ENCODE peak calls at places on chromosomes 11 and 22, in six cellular contexts. L, B, I, H, S and C are unnamed samples.

GRCh38 chr11:78857688-78858087 is 283.0 kb upstream of the NARS2 start:
- DNase-seq in S (no peak), B (no peak), L (no peak), I (no peak), H (no peak), C (no peak)

GRCh38 chr11:34866375-34866774 is 49.8 kb downstream of the APIP start:
- DNase-seq in L (no peak), S (no peak), B (no peak), H (no peak), I (peak; percentile 46), C (peak; percentile 51)

GRCh38 chr11:59801981-59802638 is 8.5 kb downstream of the MRPL16 start:
- DNase-seq in S (no peak), I (peak; percentile 48), B (no peak), H (no peak), L (no peak), C (no peak)

GRCh38 chr11:2357246-2357645 is 19.9 kb upstream of the CD81 start:
- DNase-seq in L (no peak), H (no peak), S (no peak), B (no peak), I (no peak), C (no peak)

GRCh38 chr11:107040447-107041444 is 22.5 kb upstream of the GUCY1A2 start:
- DNase-seq in S (no peak), H (no peak), I (no peak), L (no peak), B (no peak), C (no peak)

GRCh38 chr22:37263966-37264887 is 18.1 kb upstream of the CYTH4 start:
- DNase-seq in S (no peak), B (no peak), H (no peak), I (no peak), L (no peak), C (no peak)

GRCh38 chr22:29143848-29144785 is 61.6 kb upstream of the EMID1 start:
- DNase-seq in B (no peak), I (no peak), H (no peak), L (no peak), S (no peak), C (no peak)

GRCh38 chr11:10694481-10695239 is 1.1 kb upstream of the IRAG1 start:
- DNase-seq in S (no peak), H (no peak), I (peak; percentile 72), B (no peak), L (no peak), C (no peak)

GRCh38 chr11:73204711-73205121 is 13.4 kb upstream of the P2RY2 start:
- DNase-seq in S (no peak), B (no peak), L (no peak), I (no peak), H (no peak), C (peak; percentile 85)

GRCh38 chr11:93498099-93499040 is 44.8 kb downstream of the SMCO4 start:
- DNase-seq in H (no peak), S (no peak), B (no peak), I (no peak), L (no peak), C (no peak)

GRCh38 chr11:124481365-124482323 is 36.1 kb upstream of the OR8B8 start:
- DNase-seq in I (peak; percentile 30), B (no peak), H (no peak), L (no peak), S (no peak), C (no peak)

GRCh38 chr11:2459796-2460531 is 15.2 kb downstream of the KCNQ1 start:
- DNase-seq in I (no peak), H (no peak), L (no peak), B (no peak), S (no peak), C (no peak)